ENCODE peak calls at places on chromosomes 16 and 17, in four cellular contexts. R, X, O and L are unnamed samples.

GRCh38 chr17:82134101-82134500 is 36.1 kb upstream of the FASN start:
- DNase-seq in R (no peak), X (peak; percentile 87), O (no peak), L (no peak)

GRCh38 chr17:39751637-39752036 is 13.9 kb downstream of the GRB7 start:
- DNase-seq in R (peak; percentile 84), X (no peak), O (no peak), L (no peak)

GRCh38 chr17:80210348-80211108 is 9.6 kb downstream of the SGSH start:
- DNase-seq in R (no peak), X (no peak), O (no peak), L (no peak)

GRCh38 chr16:50668368-50669008 is 12.6 kb downstream of the SNX20 start:
- DNase-seq in R (no peak), X (peak; percentile 61), O (no peak), L (no peak)

GRCh38 chr17:2369551-2370210 is 31.2 kb downstream of the MNT start:
- DNase-seq in R (peak; percentile 72), X (no peak), O (no peak), L (no peak)

GRCh38 chr17:18967806-18968744 is 16.1 kb downstream of the SLC5A10 start:
- DNase-seq in R (no peak), X (no peak), O (no peak), L (no peak)

GRCh38 chr16:14492614-14493013 is 137.4 kb downstream of the PARN start:
- DNase-seq in R (no peak), X (no peak), O (no peak), L (no peak)

GRCh38 chr16:31347445-31347844 is 7.5 kb upstream of the ITGAX start:
- DNase-seq in R (peak; percentile 5), X (no peak), O (no peak), L (no peak)

GRCh38 chr16:66925322-66925840 is at the start of gene RRAD:
- DNase-seq in R (peak; percentile 90), X (peak; percentile 39), O (no peak), L (peak; percentile 88)

GRCh38 chr17:70552982-70553334 is 383.6 kb downstream of the KCNJ2 start:
- DNase-seq in R (no peak), X (no peak), O (no peak), L (no peak)

GRCh38 chr17:80953471-80954315 is 37.9 kb upstream of the CHMP6 start:
- DNase-seq in R (peak; percentile 49), X (no peak), O (no peak), L (peak; percentile 31)

DNA sequence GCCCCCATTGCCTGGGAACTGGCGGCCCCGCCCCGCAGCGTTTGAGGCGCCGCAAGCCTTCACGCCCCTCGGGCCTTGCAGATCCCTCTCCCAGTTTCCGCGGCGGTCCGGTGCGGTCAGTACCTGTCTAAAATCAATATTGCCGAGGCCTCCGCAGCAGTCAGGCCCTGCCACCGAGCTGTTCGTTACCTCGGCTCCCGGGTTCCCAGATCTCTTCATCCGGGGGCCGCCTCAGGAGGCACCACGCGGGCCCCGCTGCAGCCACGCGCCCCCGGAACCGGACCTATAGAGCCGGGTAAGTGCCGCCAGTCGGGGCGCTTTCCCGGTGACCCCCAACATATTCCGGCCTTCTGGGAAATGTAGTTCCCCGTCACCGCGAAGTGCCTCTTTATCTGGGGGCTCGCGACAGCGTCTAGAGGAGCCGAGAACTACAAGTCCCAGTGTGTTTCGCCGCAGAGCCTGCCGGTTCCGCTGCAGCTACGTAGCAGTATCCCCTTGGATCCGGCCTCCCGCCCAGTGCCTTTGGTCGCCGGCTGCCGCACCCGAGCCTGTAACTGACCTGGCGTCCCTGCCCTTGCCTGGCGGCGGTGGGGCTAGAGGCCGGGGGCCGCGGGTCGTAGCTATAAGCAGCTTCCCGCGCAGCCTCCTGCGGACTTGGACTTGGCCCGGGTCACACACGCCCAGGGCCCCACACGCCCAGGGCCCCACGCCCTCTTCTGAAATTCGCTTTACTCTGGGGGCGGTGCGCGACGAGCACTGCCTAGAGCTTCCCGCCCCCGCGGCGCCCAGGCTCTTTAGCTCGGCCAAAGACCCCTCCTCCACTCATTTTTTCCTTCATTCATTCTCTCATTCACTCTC is at the start of gene PEMT:
- DNase-seq in R (peak; percentile 99), X (peak; percentile 96), O (peak; percentile 96), L (peak; percentile 99)
- TF ChIP-seq CTCF in R (no peak), X (no peak), O (no peak), L (no peak)

GRCh38 chr17:66630379-66630778 is 204.5 kb upstream of the CACNG5 start:
- DNase-seq in R (no peak), X (no peak), O (no peak), L (no peak)
- H3K4me1 ChIP-seq in R (no peaks in the 10 kb centered on the region), X (no peaks in the 10 kb centered on the region), O (no peaks in the 10 kb centered on the region), L (no peaks in the 10 kb centered on the region)

GRCh38 chr17:8253801-8254200 is 4.7 kb downstream of the PFAS start:
- DNase-seq in R (peak; percentile 61), X (no peak), O (no peak), L (no peak)
- TF ChIP-seq CTCF in R (peak; percentile 49), X (no peak), O (no peak), L (no peak)

GRCh38 chr16:57848181-57848580 is 45.9 kb upstream of the KIFC3 start:
- DNase-seq in R (no peak), X (no peak), O (no peak), L (no peak)
- H3K4me1 ChIP-seq in R (peaks cover 3% of the 10 kb centered on the region), X (no peaks in the 10 kb centered on the region), O (no peaks in the 10 kb centered on the region), L (no peaks in the 10 kb centered on the region)

DNA sequence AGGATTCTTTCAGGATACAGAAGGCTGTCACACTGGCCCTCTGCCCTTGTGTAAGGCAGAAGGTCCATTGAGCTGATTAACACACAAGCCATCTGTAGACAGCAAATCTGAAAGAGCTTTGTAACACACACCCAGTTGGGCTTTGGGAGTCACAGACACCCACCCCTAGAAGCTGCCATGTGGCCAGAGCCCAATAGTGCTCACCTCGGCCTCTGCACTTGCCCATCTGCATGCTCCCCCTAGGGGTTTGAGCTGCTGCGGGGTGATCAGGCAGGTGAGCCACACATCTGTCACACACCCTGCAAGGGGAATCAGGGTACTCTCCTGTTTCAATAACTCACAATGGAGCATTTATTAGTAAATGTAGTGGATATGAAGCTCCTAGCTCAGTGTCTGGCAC is 138.3 kb downstream of the CHD9NB start:
- DNase-seq in R (no peak), X (no peak), O (no peak), L (no peak)
- TF ChIP-seq CTCF in R (no peak), X (no peak), O (no peak), L (no peak)

DNA sequence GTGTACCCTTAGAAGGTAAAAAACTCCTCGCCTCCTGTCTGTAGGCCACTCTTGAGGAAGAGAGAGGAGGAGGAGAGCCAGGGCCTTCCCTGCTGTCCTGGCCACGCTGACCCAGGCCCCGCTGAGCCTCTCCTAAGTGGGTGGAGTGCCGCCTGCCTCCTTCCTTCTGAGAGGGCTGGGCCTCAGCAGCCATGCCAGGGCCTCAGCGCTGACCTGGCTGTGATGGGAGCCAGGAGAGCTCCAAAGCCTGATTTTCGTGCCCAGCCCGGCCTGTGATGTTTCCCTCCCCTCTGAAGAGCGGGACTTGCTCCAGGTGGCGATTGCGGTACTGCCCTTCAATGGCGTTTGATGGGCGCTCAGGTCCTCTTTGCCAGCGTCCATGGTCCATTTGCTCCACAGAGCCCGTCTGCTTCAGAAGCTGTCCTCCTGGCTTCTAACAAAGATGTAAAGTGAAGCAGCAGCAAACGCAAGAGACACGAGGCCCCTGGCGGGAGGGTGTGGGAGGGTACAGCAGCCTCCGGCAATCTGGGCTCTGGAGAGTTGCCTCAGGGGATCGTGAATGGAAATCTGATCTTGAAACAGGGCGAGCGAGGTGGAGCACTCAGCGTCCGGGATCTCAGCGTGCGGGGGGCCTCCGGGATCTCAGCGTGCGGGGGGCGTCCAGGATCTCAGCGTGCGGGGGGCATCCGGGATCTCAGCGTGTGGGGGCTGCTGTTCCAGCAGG is 93.5 kb downstream of the NPIPB11 start:
- DNase-seq in R (no peak), X (no peak), O (no peak), L (no peak)
- H3K4me1 ChIP-seq in R (no peaks in the 10 kb centered on the region), X (no peaks in the 10 kb centered on the region), O (no peaks in the 10 kb centered on the region), L (no peaks in the 10 kb centered on the region)

GRCh38 chr16:88633684-88634140 is 4.7 kb upstream of the IL17C start:
- DNase-seq in R (peak; percentile 80), X (no peak), O (no peak), L (no peak)
- TF ChIP-seq CTCF in R (peak; percentile 16), X (no peak), O (no peak), L (no peak)